ENCODE peak calls at places on chromosomes 3 and 15, in nine cellular contexts. Q, M, P, T, Z, X, L, K and I are unnamed samples.

GRCh38 chr15:69623521-69624513 is 171.2 kb downstream of the RPLP1 start:
- DNase-seq in Q (no peak), L (no peak), Z (no peak), X (no peak), P (no peak), T (no peak), M (no peak), K (no peak), I (no peak)

GRCh38 chr15:53559364-53560253 is 199.9 kb downstream of the WDR72 start:
- DNase-seq in P (no peak), M (peak), Q (no peak), Z (no peak), L (no peak), K (no peak), T (no peak), X (no peak), I (no peak)

GRCh38 chr3:16084887-16085286 is 89.6 kb upstream of the GALNT15 start:
- DNase-seq in X (no peak), Q (no peak), K (no peak), M (no peak), P (peak), T (no peak), L (no peak), Z (no peak), I (peak)

GRCh38 chr15:52281085-52282035 is 14.2 kb downstream of the MYO5C start:
- DNase-seq in Q (no peak), Z (no peak), T (no peak), L (no peak), M (no peak), P (no peak), X (no peak), K (peak), I (no peak)

GRCh38 chr3:27681249-27681748 is 40.8 kb downstream of the EOMES start:
- DNase-seq in X (no peak), T (peak), L (peak), Q (no peak), P (peak), Z (no peak), K (no peak), M (no peak), I (peak)

GRCh38 chr15:31511707-31512310 is 185.2 kb downstream of the KLF13 start:
- DNase-seq in M (no peak), K (no peak), X (no peak), Z (no peak), Q (no peak), T (no peak), L (no peak), P (no peak), I (no peak)

GRCh38 chr3:40701016-40701588 is 176.3 kb downstream of the ZNF621 start:
- DNase-seq in Q (no peak), M (no peak), T (no peak), L (no peak), Z (no peak), P (no peak), X (peak), K (no peak), I (no peak)

GRCh38 chr3:183981990-183982658 is 35.6 kb downstream of the ABCC5 start:
- DNase-seq in Z (no peak), X (no peak), M (no peak), T (no peak), Q (no peak), K (no peak), P (no peak), L (no peak), I (no peak)

GRCh38 chr3:195913382-195913781 is 5.0 kb upstream of the TNK2 start:
- DNase-seq in Z (no peak), X (no peak), T (no peak), K (no peak), P (no peak), Q (peak), M (no peak), L (no peak), I (no peak)

GRCh38 chr15:64558460-64559179 is 98.2 kb downstream of the ZNF609 start:
- DNase-seq in P (no peak), Z (no peak), M (no peak), L (no peak), X (no peak), K (no peak), Q (no peak), T (no peak), I (no peak)

GRCh38 chr3:146817705-146818104 is 212.6 kb upstream of the PLSCR5 start:
- DNase-seq in Z (no peak), T (no peak), X (no peak), L (peak), K (no peak), M (no peak), P (peak), Q (no peak), I (peak)

GRCh38 chr3:49712631-49713317 is 6.7 kb downstream of the AMIGO3 start:
- DNase-seq in K (no peak), Q (peak), X (no peak), M (no peak), P (no peak), T (no peak), Z (no peak), L (peak), I (no peak)

GRCh38 chr3:159637895-159638542 is 350.6 kb upstream of the IL12A start:
- DNase-seq in P (peak), Z (no peak), X (no peak), Q (no peak), T (no peak), L (no peak), M (no peak), K (no peak), I (peak)

GRCh38 chr3:187507905-187508304 is 139.7 kb downstream of the RTP4 start:
- DNase-seq in K (no peak), X (no peak), T (no peak), M (no peak), P (no peak), L (no peak), Z (no peak), Q (no peak), I (no peak)

GRCh38 chr3:40680685-40681657 is 156.2 kb downstream of the ZNF621 start:
- DNase-seq in Z (no peak), K (no peak), L (no peak), X (no peak), M (no peak), Q (no peak), P (no peak), T (no peak), I (no peak)

GRCh38 chr15:99486371-99487336 is 79.1 kb upstream of the MEF2A start:
- DNase-seq in T (peak), M (peak), X (peak), L (peak), P (peak), Q (peak), Z (peak), K (peak), I (peak)

GRCh38 chr15:90264649-90265048 is 823 bp upstream of the NGRN start:
- DNase-seq in K (no peak), L (no peak), Z (no peak), X (no peak), M (peak), Q (peak), T (no peak), P (no peak), I (no peak)

DNA sequence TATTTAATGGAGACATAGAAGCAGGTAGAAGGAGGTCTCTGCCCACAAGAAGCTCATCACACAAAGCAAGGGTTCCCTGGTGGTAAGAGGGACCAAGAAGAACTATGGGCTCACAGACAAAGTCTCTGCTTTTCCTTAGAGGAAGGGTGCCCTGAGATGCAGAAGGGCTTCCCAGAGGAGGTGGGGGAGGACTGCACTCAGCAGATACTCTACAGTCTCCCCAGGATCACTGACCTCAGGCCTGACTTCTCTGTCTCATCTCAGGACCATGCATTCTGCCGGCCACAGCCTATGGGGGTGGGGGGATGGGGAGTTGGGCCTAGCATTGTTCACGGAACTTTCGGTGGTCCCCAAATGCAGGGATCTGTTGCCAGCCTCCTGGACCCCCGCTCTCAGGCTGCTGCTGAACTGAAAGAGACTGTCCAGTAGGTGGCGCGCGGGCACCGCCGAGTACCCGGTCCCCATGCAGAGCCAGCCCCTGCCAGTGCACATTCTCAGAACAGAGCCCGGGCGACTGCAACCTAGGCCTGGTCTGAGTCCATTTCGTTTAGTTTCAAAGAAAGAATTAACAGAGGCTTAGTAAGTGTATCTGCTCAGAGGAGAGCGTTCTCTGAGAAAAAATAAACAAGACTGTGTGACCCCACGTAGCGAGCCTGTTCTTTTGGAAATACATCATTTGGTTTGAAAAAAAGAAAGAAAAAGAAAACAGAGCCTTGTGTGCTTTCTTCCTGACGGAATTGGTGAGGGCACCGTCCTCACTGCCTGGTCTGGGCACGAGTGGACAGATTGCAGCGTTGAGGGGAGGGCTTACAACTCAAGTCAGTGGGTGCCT is 74.1 kb downstream of the LRTM1 start:
- DNase-seq in Z (peak), K (peak), P (peak), M (peak), Q (peak), X (peak), L (peak), T (no peak), I (peak)
- TF ChIP-seq CTCF in Z (peak), K (peak), P (peak), M (peak), Q (peak), X (peak), L (peak), T (peak), I (peak)

GRCh38 chr15:77606142-77607034 is 26.3 kb downstream of the LINGO1 start:
- DNase-seq in T (no peak), X (peak), K (no peak), M (peak), Z (no peak), Q (no peak), P (no peak), L (no peak), I (no peak)
- H3K4me3 ChIP-seq in T (no peak), X (no peak), K (no peak), M (no peak), Z (no peak), Q (no peak), P (no peak), L (no peak), I (no peak)

DNA sequence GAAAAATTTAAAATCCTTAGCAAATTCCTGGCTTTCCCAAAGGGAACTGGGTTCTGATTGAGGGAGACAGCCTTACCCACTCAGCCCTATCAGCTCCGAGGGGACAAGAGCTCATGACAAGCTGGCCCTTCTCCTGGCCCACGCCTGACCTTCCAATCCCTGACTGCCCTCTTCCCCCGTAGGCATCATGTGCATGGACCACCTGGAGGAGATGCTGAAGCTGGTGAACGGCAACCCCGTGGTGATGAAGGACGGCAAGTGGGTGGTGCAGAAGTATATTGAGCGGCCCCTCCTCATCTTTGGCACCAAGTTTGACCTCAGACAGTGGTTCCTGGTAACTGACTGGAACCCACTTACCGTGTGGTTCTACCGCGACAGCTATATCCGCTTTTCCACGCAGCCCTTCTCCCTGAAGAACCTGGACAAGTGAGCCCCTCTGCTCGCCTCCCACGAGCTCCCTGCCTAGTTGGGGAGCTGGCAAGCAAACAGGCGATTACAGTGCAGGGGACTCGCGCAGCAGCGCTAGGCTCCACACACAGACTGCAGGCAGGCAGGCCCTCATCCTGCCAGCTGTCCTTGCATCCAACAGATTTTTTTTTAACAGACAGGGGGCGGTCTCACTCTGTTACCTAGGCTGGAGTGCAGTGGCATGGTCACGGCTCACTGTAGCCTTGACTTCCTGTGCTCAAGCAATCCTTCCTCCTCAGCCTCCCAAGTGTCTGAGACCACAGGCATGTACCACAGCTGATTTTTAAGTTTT is 16.8 kb downstream of the RPUSD3 start:
- DNase-seq in M (no peak), L (peak), Z (no peak), P (peak), T (no peak), Q (no peak), X (no peak), K (no peak), I (no peak)
- TF ChIP-seq CTCF in M (no peak), L (peak), Z (no peak), P (no peak), T (peak), Q (no peak), X (no peak), K (no peak), I (peak)

DNA sequence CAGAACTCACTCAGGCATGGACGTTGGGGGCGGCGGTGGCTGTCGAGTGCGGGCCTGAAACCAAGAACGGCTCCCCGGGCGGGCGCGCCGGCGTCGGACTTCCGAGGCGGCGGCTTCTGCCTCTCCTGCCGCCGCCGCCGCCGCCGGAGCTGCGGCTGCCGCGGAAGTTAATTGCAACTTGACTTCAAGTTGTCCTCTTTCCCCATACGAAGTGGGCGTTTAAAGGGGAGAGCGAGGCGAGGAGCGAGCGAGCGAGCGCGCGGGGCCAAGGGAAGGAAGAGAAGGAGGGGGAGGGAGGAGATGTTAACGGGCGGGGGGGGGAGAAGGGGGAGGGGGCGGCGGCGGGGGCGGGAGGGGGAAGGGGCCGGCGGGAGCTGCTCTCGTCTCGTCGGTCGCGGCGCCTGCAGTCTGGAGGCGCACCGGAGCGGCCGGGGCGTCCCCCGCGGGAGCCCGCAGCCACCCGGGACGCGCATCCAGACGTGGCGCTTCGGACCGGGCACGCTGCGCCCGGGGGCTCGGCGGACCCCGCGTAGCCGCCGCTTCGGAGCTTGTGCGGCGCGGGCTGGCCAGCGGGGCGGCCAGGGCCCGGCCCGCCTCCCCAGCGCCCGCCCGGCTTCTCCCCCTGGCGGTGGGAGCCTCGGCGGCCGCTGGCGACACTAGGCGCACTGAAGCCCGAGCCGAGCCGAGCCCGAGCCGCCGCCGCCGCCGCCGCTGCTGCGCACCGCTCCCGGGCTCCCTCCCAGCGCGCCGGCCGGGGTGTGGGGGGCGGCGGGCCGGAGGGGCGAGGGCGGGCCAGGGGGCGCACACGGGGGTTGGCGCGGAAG is 19.7 kb upstream of the SATB1 start:
- DNase-seq in P (peak), Z (peak), K (peak), X (peak), L (peak), M (peak), T (no peak), Q (peak), I (peak)
- H3K4me3 ChIP-seq in P (peak), Z (peak), K (peak), X (peak), L (peak), M (peak), T (no peak), Q (peak), I (peak)

GRCh38 chr3:75341324-75342067 is 322.6 kb upstream of the FRG2C start:
- DNase-seq in Z (no peak), X (no peak), K (no peak), M (no peak), Q (no peak), L (peak), T (no peak), P (no peak), I (no peak)
- TF ChIP-seq CTCF in Z (no peak), X (no peak), K (no peak), M (no peak), Q (no peak), L (peak), T (peak), P (no peak), I (no peak)

GRCh38 chr15:40283615-40284306 is 897 bp upstream of the ANKRD63 start:
- DNase-seq in X (peak), Z (no peak), M (no peak), P (no peak), K (no peak), L (peak), T (no peak), Q (no peak), I (no peak)
- H3K4me3 ChIP-seq in X (no peak), Z (no peak), M (no peak), P (no peak), K (no peak), L (no peak), T (no peak), Q (no peak), I (no peak)

GRCh38 chr15:79455361-79455760 is 23.2 kb downstream of the MINAR1 start:
- DNase-seq in T (no peak), X (no peak), K (no peak), M (no peak), P (no peak), Z (no peak), L (no peak), Q (no peak), I (no peak)
- TF ChIP-seq CTCF in T (no peak), X (no peak), K (no peak), M (no peak), P (no peak), Z (no peak), L (no peak), Q (no peak), I (no peak)

DNA sequence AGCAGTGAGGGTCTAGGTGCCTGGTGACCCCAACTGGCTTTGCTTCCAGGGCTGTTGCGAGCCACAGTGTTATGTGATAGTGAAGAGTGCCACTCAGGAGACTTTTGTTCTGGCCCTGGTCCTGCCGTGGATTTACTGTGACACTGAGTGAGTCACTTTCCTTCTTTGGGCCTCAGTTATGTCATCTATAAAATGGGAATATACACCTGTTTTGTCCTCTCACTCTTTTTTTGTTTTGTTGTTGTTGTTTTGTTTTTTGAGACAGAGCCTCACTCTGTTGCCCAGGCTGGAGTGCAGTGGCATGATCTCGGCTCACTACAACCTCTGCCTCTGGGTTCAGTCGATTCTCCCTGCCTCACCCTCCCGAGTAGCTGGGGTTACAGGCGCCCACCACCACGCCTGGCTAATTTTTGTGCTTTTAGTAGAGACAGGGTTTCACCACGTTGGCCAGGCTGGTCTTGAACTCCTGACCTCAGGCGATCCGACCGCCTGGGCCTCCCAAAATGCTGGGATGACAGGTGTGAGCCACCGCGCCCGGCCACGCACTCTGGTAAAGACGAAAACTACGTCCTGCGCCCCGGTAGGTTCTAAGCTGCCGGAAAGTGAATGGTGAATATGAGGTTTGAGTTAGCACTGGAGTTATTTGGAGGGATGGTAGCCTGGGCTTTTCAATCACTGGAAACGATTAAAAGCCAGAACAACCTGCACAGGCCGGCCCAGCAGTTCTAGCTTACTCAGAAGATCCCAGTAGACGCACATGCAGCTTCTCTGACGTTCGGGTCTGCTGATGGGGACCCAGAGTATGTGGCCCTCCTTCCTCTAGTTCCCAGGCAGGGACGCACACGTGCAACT is 46.6 kb downstream of the BDH1 start:
- DNase-seq in X (no peak), P (no peak), Z (no peak), L (no peak), K (no peak), Q (no peak), M (peak), T (no peak), I (no peak)
- H3K4me3 ChIP-seq in X (peak), P (no peak), Z (peak), L (no peak), K (peak), Q (peak), M (no peak), T (peak), I (peak)

DNA sequence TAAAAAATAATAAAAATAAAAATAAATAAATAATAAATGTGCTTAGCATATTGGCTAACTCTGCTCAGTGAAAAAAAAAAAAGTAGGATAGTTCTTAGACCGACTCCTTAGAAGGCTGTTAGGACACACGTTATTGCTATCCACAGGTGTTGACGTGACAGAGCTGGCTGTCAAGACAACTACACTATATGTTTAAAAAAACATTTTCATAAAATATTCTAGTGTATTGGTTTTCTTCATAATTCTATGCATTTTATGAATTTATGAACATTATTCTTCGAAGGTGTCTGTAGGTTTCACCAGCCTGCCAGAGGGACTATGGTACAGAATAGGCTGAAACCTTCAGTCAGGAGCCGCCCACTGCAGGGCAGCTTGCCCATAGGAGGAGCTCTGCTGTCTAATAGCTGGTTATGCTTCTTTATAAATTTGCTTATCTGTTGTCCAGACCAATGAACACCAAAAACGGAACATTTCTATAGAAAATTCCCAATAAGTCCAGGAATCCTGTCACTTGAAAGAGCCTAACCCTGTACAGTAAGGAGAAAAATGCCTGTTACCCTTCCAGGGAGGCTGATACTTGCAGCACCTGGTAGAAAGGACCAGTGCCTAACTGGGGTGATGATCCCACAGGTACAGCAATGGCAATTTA is 9.1 kb downstream of the TM4SF1 start:
- DNase-seq in T (no peak), L (no peak), M (peak), Z (no peak), P (peak), K (no peak), X (no peak), Q (no peak), I (no peak)
- TF ChIP-seq CTCF in T (no peak), L (no peak), M (no peak), Z (no peak), P (no peak), K (no peak), X (no peak), Q (no peak), I (no peak)